ENCODE peak calls at places on chromosomes 11 and 22, in four cellular contexts. V is T-helper 9 cell, R is NCI-H1092, Q is fibroblast of pulmonary artery. D is an unnamed sample.

GRCh38 chr22:32482708-32483107 is 8.1 kb downstream of the FBXO7 start:
- DNase-seq in V (no peak), R (no peak), Q (no peak), D (no peak)

GRCh38 chr22:37741312-37741795 is 44.5 kb downstream of the TRIOBP start:
- DNase-seq in V (no peak), R (peak), Q (peak), D (peak)

GRCh38 chr22:26674211-26675190 is 17.1 kb downstream of the MIAT start:
- DNase-seq in V (no peak), R (no peak), Q (no peak), D (no peak)

GRCh38 chr11:93738647-93739081 is 2.6 kb downstream of the TAF1D start:
- DNase-seq in V (no peak), R (no peak), Q (no peak), D (no peak)

GRCh38 chr11:65353376-65353775 is 1.2 kb upstream of the TIGD3 start:
- DNase-seq in V (no peak), R (no peak), Q (no peak), D (no peak)

GRCh38 chr11:19349340-19350025 is 108.7 kb upstream of the E2F8 start:
- DNase-seq in V (no peak), R (no peak), Q (peak), D (no peak)

GRCh38 chr22:44313385-44314006 is 745 bp upstream of the SHISAL1 start:
- DNase-seq in V (no peak), R (no peak), Q (no peak), D (no peak)

GRCh38 chr11:94938399-94939055 is 34.8 kb downstream of the CWC15 start:
- DNase-seq in V (no peak), R (peak), Q (peak), D (no peak)

GRCh38 chr22:23500508-23501208 is 79.4 kb downstream of the IGLL1 start:
- DNase-seq in V (no peak), R (peak), Q (no peak), D (no peak)

GRCh38 chr22:36197601-36198146 is 3.9 kb downstream of the APOL4 start:
- DNase-seq in V (no peak), R (no peak), Q (no peak), D (no peak)

GRCh38 chr11:1221848-1222311 is 986 bp upstream of the MUC5B start:
- DNase-seq in V (no peak), R (no peak), Q (no peak), D (no peak)

GRCh38 chr11:19903620-19904069 is 191.0 kb downstream of the NAV2 start:
- DNase-seq in V (peak), R (peak), Q (peak), D (peak)

GRCh38 chr11:12724301-12725046 is 50.3 kb downstream of the TEAD1 start:
- DNase-seq in V (no peak), R (peak), Q (peak), D (peak)

D was measured in NCI-H2029 treated with DMSO at 0.1 percent for 48 hours.